ENCODE peak calls at places on chromosomes 13 and 19, in five cellular contexts. One of them, this sample, is unnamed.
A peak's percentile ranks its signal among the peaks of the same experiment; 100 is the strongest.

GRCh38 chr13:32610977-32611376 is 24.7 kb downstream of the PDS5B start:
- DNase-seq in effector memory CD4-positive, alpha-beta T cell: no peak
- DNase-seq in Panc1: no peak
- DNase-seq in PC-3: no peak
- DNase-seq in cardiac fibroblast: no peak
- DNase-seq in this sample: no peak

GRCh38 chr13:59587971-59588716 is 575.6 kb downstream of the DIAPH3 start:
- DNase-seq in effector memory CD4-positive, alpha-beta T cell: no peak
- DNase-seq in Panc1: no peak
- DNase-seq in PC-3: no peak
- DNase-seq in cardiac fibroblast: no peak
- DNase-seq in this sample: no peak

GRCh38 chr19:44857837-44858236 is 11.7 kb downstream of the NECTIN2 start:
- DNase-seq in effector memory CD4-positive, alpha-beta T cell: no peak
- DNase-seq in Panc1: no peak
- DNase-seq in PC-3: no peak
- DNase-seq in cardiac fibroblast: no peak
- DNase-seq in this sample: no peak

GRCh38 chr19:13849991-13850909 is 26.7 kb upstream of the NANOS3 start:
- DNase-seq in effector memory CD4-positive, alpha-beta T cell: peak; percentile 60
- DNase-seq in Panc1: no peak
- DNase-seq in PC-3: peak; percentile 89
- DNase-seq in cardiac fibroblast: peak; percentile 79
- DNase-seq in this sample: peak; percentile 77

GRCh38 chr13:36072536-36072935 is 58.6 kb downstream of the DCLK1 start:
- DNase-seq in effector memory CD4-positive, alpha-beta T cell: no peak
- DNase-seq in Panc1: no peak
- DNase-seq in PC-3: no peak
- DNase-seq in cardiac fibroblast: no peak
- DNase-seq in this sample: no peak

GRCh38 chr13:39516140-39516539 is 86.9 kb downstream of the LHFPL6 start:
- DNase-seq in effector memory CD4-positive, alpha-beta T cell: no peak
- DNase-seq in Panc1: no peak
- DNase-seq in PC-3: no peak
- DNase-seq in cardiac fibroblast: no peak
- DNase-seq in this sample: no peak

GRCh38 chr13:23468811-23469210 is 35.3 kb upstream of the SACS start:
- DNase-seq in effector memory CD4-positive, alpha-beta T cell: no peak
- DNase-seq in Panc1: no peak
- DNase-seq in PC-3: no peak
- DNase-seq in cardiac fibroblast: no peak
- DNase-seq in this sample: no peak

GRCh38 chr19:49328741-49329140 is 3.8 kb upstream of the SLC6A16 start:
- DNase-seq in effector memory CD4-positive, alpha-beta T cell: no peak
- DNase-seq in Panc1: no peak
- DNase-seq in PC-3: no peak
- DNase-seq in cardiac fibroblast: no peak
- DNase-seq in this sample: no peak

GRCh38 chr13:59623516-59623915 is 540.2 kb downstream of the DIAPH3 start:
- DNase-seq in effector memory CD4-positive, alpha-beta T cell: no peak
- DNase-seq in Panc1: no peak
- DNase-seq in PC-3: no peak
- DNase-seq in cardiac fibroblast: no peak
- DNase-seq in this sample: no peak

GRCh38 chr13:47033216-47033615 is 136.4 kb upstream of the HTR2A start:
- DNase-seq in effector memory CD4-positive, alpha-beta T cell: no peak
- DNase-seq in Panc1: no peak
- DNase-seq in PC-3: peak; percentile 57
- DNase-seq in cardiac fibroblast: peak; percentile 62
- DNase-seq in this sample: peak; percentile 26

GRCh38 chr19:16447015-16447384 is 24.8 kb downstream of the EPS15L1 start:
- DNase-seq in effector memory CD4-positive, alpha-beta T cell: no peak
- DNase-seq in Panc1: no peak
- DNase-seq in PC-3: no peak
- DNase-seq in cardiac fibroblast: peak; percentile 86
- DNase-seq in this sample: peak; percentile 84

GRCh38 chr13:51425410-51426042 is 27.3 kb downstream of the INTS6 start:
- DNase-seq in effector memory CD4-positive, alpha-beta T cell: no peak
- DNase-seq in Panc1: no peak
- DNase-seq in PC-3: no peak
- DNase-seq in cardiac fibroblast: peak; percentile 59
- DNase-seq in this sample: peak; percentile 42

GRCh38 chr13:108096301-108096700 is 119.0 kb downstream of the LIG4 start:
- DNase-seq in effector memory CD4-positive, alpha-beta T cell: no peak
- DNase-seq in Panc1: no peak
- DNase-seq in PC-3: peak; percentile 75
- DNase-seq in cardiac fibroblast: no peak
- DNase-seq in this sample: no peak

GRCh38 chr19:42267644-42268141 is 1.4 kb upstream of the CIC start:
- DNase-seq in effector memory CD4-positive, alpha-beta T cell: no peak
- DNase-seq in Panc1: no peak
- DNase-seq in PC-3: no peak
- DNase-seq in cardiac fibroblast: peak; percentile 34
- DNase-seq in this sample: no peak

GRCh38 chr13:100941811-100942361 is 267.3 kb upstream of the TMTC4 start:
- DNase-seq in effector memory CD4-positive, alpha-beta T cell: no peak
- DNase-seq in Panc1: no peak
- DNase-seq in PC-3: no peak
- DNase-seq in cardiac fibroblast: no peak
- DNase-seq in this sample: no peak

GRCh38 chr19:1361601-1362384 is 21.9 kb upstream of the NDUFS7 start:
- DNase-seq in effector memory CD4-positive, alpha-beta T cell: no peak
- DNase-seq in Panc1: no peak
- DNase-seq in PC-3: peak; percentile 49
- DNase-seq in cardiac fibroblast: peak; percentile 84
- DNase-seq in this sample: peak; percentile 27

GRCh38 chr13:91922969-91923592 is 524.7 kb downstream of the GPC5 start:
- DNase-seq in effector memory CD4-positive, alpha-beta T cell: no peak
- DNase-seq in Panc1: no peak
- DNase-seq in PC-3: no peak
- DNase-seq in cardiac fibroblast: no peak
- DNase-seq in this sample: no peak

GRCh38 chr19:50792852-50793250 is 2.6 kb downstream of the ACP4 start:
- DNase-seq in effector memory CD4-positive, alpha-beta T cell: no peak
- DNase-seq in Panc1: no peak
- DNase-seq in PC-3: peak; percentile 32
- DNase-seq in cardiac fibroblast: no peak
- DNase-seq in this sample: no peak

GRCh38 chr13:74554581-74555290 is 420.5 kb upstream of the KLF12 start:
- DNase-seq in effector memory CD4-positive, alpha-beta T cell: no peak
- DNase-seq in Panc1: no peak
- DNase-seq in PC-3: no peak
- DNase-seq in cardiac fibroblast: no peak
- DNase-seq in this sample: no peak

GRCh38 chr19:52170863-52171320 is 529 bp downstream of the ZNF836 start:
- DNase-seq in effector memory CD4-positive, alpha-beta T cell: no peak
- DNase-seq in Panc1: no peak
- DNase-seq in PC-3: no peak
- DNase-seq in cardiac fibroblast: no peak
- DNase-seq in this sample: no peak

GRCh38 chr13:20175907-20176652 is 15.2 kb upstream of the GJA3 start:
- DNase-seq in effector memory CD4-positive, alpha-beta T cell: no peak
- DNase-seq in Panc1: no peak
- DNase-seq in PC-3: no peak
- DNase-seq in cardiac fibroblast: no peak
- DNase-seq in this sample: no peak

GRCh38 chr13:109131698-109132257 is 502.4 kb downstream of the MYO16 start:
- DNase-seq in effector memory CD4-positive, alpha-beta T cell: no peak
- DNase-seq in Panc1: no peak
- DNase-seq in PC-3: no peak
- DNase-seq in cardiac fibroblast: peak; percentile 50
- DNase-seq in this sample: no peak

GRCh38 chr19:46599716-46600392 is 1.3 kb upstream of the CALM3 start:
- DNase-seq in effector memory CD4-positive, alpha-beta T cell: no peak
- DNase-seq in Panc1: no peak
- DNase-seq in PC-3: no peak
- DNase-seq in cardiac fibroblast: no peak
- DNase-seq in this sample: no peak

GRCh38 chr19:9885077-9885552 is 50.0 kb downstream of the PIN1 start:
- DNase-seq in effector memory CD4-positive, alpha-beta T cell: no peak
- DNase-seq in Panc1: no peak
- DNase-seq in PC-3: peak; percentile 23
- DNase-seq in cardiac fibroblast: peak; percentile 54
- DNase-seq in this sample: no peak

GRCh38 chr19:15438124-15438496 is 11.6 kb downstream of the WIZ start:
- DNase-seq in effector memory CD4-positive, alpha-beta T cell: no peak
- DNase-seq in Panc1: no peak
- DNase-seq in PC-3: no peak
- DNase-seq in cardiac fibroblast: no peak
- DNase-seq in this sample: no peak
- H3K4me3 ChIP-seq in effector memory CD4-positive, alpha-beta T cell: no peak overlapping the region
- H3K4me3 ChIP-seq in Panc1: no peak overlapping the region
- H3K4me3 ChIP-seq in PC-3: no peak overlapping the region
- H3K4me3 ChIP-seq in cardiac fibroblast: no peak overlapping the region
- H3K4me3 ChIP-seq in this sample: no peak overlapping the region

DNA sequence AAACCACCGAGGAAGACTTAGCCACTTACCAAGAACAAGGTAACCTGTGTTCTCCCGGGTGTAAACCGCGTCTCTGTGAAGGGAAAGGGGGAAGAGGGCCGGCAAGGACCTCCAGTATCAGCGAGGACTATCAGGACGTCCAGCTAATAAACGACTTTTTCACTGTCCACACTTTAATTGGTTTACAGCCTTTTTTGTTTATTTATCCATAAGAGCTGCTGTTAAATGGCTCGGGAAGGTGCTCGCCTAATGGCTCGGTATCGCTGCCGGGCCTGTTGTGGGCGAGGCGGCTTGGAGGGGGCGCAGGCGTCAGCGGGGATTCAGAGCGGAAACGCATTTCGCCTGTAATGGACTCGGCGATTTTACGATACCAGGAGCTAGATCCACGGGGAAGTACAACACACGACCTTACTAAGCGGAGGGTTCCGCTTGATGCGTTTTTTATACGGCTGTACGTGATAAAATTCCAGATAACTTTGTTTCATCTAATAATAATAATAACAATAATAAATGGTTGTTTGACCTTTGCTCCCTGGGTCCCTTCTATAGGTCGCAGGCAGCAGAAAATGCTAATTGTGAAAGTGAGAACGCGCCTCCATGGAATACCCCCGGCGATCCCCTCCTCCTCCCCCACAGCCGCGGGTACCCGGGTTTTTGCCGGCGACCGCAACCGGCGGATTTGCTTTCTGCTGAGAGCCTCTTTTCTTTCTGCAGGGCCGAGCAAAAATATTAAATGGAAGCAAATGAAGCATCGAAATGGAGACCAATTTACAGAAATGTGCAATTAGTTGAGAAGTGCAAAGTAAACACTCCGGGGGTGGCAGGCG is 2.5 kb upstream of the PDX1 start:
- DNase-seq in effector memory CD4-positive, alpha-beta T cell: no peak
- DNase-seq in Panc1: no peak
- DNase-seq in PC-3: no peak
- DNase-seq in cardiac fibroblast: no peak
- DNase-seq in this sample: no peak
- H3K4me3 ChIP-seq in effector memory CD4-positive, alpha-beta T cell: no peak overlapping the region
- H3K4me3 ChIP-seq in Panc1: peak overlapping the region; percentile 57
- H3K4me3 ChIP-seq in PC-3: no peak overlapping the region
- H3K4me3 ChIP-seq in cardiac fibroblast: no peak overlapping the region
- H3K4me3 ChIP-seq in this sample: no peak overlapping the region

DNA sequence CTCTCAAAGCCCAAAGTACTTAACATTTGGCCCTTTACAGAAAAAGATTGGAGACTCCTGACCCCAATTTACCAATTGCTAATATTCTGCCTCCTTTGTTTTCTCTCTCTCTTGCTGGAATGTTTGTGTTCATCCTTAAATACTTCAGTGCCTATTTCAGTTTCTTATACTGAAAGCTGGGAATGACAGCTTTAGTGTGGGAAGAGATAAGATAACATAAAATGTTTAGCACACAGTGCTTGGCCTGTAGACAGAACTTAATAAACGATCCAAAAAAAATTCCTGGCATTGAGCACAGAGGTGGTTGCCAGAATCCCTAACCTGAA is 3.0 kb upstream of the PLEKHF1 start:
- DNase-seq in effector memory CD4-positive, alpha-beta T cell: no peak
- DNase-seq in Panc1: no peak
- DNase-seq in PC-3: no peak
- DNase-seq in cardiac fibroblast: no peak
- DNase-seq in this sample: no peak
- H3K4me3 ChIP-seq in effector memory CD4-positive, alpha-beta T cell: no peak overlapping the region
- H3K4me3 ChIP-seq in Panc1: peak overlapping the region; percentile 29
- H3K4me3 ChIP-seq in PC-3: peak overlapping the region; percentile 56
- H3K4me3 ChIP-seq in cardiac fibroblast: no peak overlapping the region
- H3K4me3 ChIP-seq in this sample: no peak overlapping the region

GRCh38 chr13:105019073-105019472 is 1516.4 kb downstream of the EFNB2 start:
- DNase-seq in effector memory CD4-positive, alpha-beta T cell: no peak
- DNase-seq in Panc1: no peak
- DNase-seq in PC-3: no peak
- DNase-seq in cardiac fibroblast: no peak
- DNase-seq in this sample: no peak

DNA sequence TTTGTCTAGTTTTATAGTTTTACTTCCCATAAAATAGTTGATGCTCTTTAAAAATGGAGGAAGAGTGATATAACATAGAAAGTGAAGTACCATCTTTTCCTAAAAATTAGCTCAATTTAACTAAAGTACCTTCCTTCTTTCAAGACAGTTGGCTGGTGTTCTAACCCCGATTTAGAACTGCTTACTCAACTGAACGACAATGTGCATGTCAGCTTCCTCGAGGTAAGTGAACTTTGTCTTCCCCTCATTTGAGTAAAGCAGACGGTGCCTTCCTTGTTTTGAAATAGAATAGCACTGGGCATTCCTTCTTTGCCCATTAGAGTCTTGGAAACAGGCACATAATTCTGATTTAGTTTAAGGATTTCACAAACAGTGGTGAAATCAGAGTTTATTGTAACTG is 1519.2 kb downstream of the EFNB2 start:
- DNase-seq in effector memory CD4-positive, alpha-beta T cell: no peak
- DNase-seq in Panc1: no peak
- DNase-seq in PC-3: no peak
- DNase-seq in cardiac fibroblast: no peak
- DNase-seq in this sample: no peak
- H3K4me3 ChIP-seq in effector memory CD4-positive, alpha-beta T cell: no peak overlapping the region
- H3K4me3 ChIP-seq in Panc1: no peak overlapping the region
- H3K4me3 ChIP-seq in PC-3: no peak overlapping the region
- H3K4me3 ChIP-seq in cardiac fibroblast: no peak overlapping the region
- H3K4me3 ChIP-seq in this sample: no peak overlapping the region

DNA sequence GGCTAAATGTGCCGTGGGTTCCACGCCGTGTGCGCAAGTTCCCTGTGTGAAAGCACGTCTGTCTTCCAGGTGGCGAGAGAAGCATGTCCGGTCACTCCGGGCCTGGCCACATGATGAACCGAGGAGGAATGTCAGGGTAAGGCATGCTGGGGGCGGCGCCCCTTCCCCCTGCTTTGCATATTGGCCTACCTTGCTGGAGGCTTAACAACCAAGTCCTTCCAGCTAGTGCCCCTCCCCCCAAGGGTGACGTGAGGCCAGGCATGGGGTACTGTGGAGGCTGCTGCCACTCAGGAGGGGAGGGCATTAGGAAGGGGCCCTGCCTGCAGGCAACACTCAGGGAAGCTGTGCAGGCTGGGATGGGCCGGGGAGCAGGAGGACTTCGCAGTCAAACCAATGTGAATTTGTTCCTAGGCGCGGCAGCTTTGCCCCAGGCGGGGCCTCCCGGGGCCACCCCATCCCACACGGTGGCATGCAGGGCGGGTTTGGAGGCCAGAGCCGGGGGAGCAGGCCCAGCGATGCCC is 12.5 kb downstream of the MICOS13 start:
- DNase-seq in effector memory CD4-positive, alpha-beta T cell: no peak
- DNase-seq in Panc1: no peak
- DNase-seq in PC-3: no peak
- DNase-seq in cardiac fibroblast: no peak
- DNase-seq in this sample: no peak
- H3K4me3 ChIP-seq in effector memory CD4-positive, alpha-beta T cell: no peak overlapping the region
- H3K4me3 ChIP-seq in Panc1: no peak overlapping the region
- H3K4me3 ChIP-seq in PC-3: no peak overlapping the region
- H3K4me3 ChIP-seq in cardiac fibroblast: no peak overlapping the region
- H3K4me3 ChIP-seq in this sample: no peak overlapping the region

This sample was measured in epithelial cell of esophagus.